ENCODE peak calls at places on chromosomes 3 and 15, in five cellular contexts. E is AG04450, I is left lung, C is aorta, B is transverse colon. M is an unnamed sample. For H3K27me3, the result is how much of the 10 kb centered on the place peaks cover.

GRCh38 chr3:25820816-25821486 is 31.1 kb downstream of the OXSM start:
- DNase-seq in E (no peak), I (no peak), C (no peak), B (no peak), M (no peak)

GRCh38 chr3:171320721-171321120 is 139.5 kb downstream of the TNIK start:
- DNase-seq in E (no peak), I (no peak), C (no peak), B (no peak), M (no peak)

GRCh38 chr3:197478746-197479668 is 76.8 kb downstream of the BDH1 start:
- DNase-seq in E (no peak), I (no peak), C (no peak), B (no peak), M (no peak)

GRCh38 chr3:196117809-196118208 is 35.9 kb upstream of the TFRC start:
- DNase-seq in E (no peak), I (no peak), C (no peak), B (no peak), M (no peak)

GRCh38 chr3:101898752-101899169 is 49.4 kb downstream of the NFKBIZ start:
- DNase-seq in E (no peak), I (no peak), C (no peak), B (no peak), M (no peak)

GRCh38 chr3:7682822-7683229 is 818.8 kb upstream of the LMCD1 start:
- DNase-seq in E (peak), I (peak), C (no peak), B (no peak), M (no peak)

GRCh38 chr15:27550635-27551034 is 548.5 kb downstream of the OCA2 start:
- DNase-seq in E (no peak), I (no peak), C (no peak), B (no peak), M (no peak)

GRCh38 chr3:129197341-129197740 is 13.6 kb upstream of the CNBP start:
- DNase-seq in E (no peak), I (no peak), C (no peak), B (no peak), M (no peak)

GRCh38 chr3:35322070-35322469 is 317.3 kb upstream of the ARPP21 start:
- DNase-seq in E (no peak), I (no peak), C (no peak), B (no peak), M (no peak)

GRCh38 chr15:41660235-41661077 is at the start of gene MGA:
- DNase-seq in E (peak), I (peak), C (peak), B (peak), M (peak)

GRCh38 chr15:38535451-38536200 is 29.0 kb downstream of the RASGRP1 start:
- DNase-seq in E (no peak), I (no peak), C (no peak), B (no peak), M (peak)

GRCh38 chr3:133896002-133896761 is 500 bp upstream of the RAB6B start:
- DNase-seq in E (no peak), I (no peak), C (no peak), B (no peak), M (no peak)

GRCh38 chr3:115062412-115062956 is 84.6 kb downstream of the ZBTB20 start:
- DNase-seq in E (no peak), I (no peak), C (no peak), B (no peak), M (no peak)

GRCh38 chr15:77419050-77419835 is 661 bp downstream of the PEAK1 start:
- DNase-seq in E (no peak), I (peak), C (peak), B (peak), M (peak)

GRCh38 chr15:71581406-71581930 is 228.9 kb upstream of the NR2E3 start:
- DNase-seq in E (no peak), I (no peak), C (no peak), B (no peak), M (no peak)

GRCh38 chr3:123774474-123774873 is 109.7 kb downstream of the MYLK start:
- DNase-seq in E (no peak), I (no peak), C (no peak), B (no peak), M (no peak)

GRCh38 chr15:41020829-41021228 is 67.6 kb downstream of the CHAC1 start:
- DNase-seq in E (no peak), I (no peak), C (no peak), B (no peak), M (no peak)

GRCh38 chr15:57705746-57706404 is 639 bp upstream of the POLR2M start:
- DNase-seq in E (no peak), I (no peak), C (no peak), B (no peak), M (no peak)

DNA sequence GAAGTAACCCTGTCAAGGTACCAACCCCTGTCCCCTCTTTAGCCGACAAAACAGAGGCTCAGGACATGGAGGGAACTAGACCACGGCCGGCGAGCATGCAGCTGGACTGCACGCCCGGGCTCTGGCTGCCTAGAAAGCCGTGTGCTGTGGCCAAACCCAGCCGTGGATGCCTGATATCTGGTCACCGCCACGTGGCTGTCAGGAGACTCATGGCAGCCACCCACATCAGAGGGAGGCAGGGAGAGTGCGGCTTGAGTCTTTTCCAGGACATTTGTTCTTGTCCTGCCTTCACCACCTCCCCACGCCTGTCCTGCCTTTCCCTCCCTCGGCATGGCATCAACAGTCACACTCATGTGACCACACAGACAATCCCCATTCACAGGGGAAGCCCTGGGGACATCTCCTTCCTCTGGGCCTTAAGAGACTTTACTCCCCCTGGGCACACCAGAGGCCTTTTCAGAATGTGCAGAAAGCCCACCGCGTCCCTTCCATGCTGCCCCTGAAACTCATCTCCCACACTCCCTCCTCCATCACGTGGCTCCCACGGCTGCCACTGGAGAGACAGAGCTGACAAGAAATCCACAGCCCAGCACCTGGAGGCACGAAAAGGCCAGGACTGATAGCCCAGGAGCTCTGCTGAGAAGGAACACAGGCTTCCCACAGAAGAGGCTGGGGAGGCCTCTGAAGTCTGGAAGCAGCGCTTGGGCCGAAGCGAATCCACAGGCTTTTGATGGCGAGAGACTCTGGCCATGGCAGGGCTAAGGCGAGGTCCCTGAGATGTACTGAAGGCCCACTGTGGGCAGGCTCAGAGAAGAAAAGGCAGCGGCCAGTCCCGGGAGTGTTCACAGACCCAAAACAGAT is 71.2 kb upstream of the IQSEC1 start:
- DNase-seq in E (no peak), I (no peak), C (peak), B (peak), M (no peak)
- H3K27me3 ChIP-seq in E (under half), I (under half), C (under half), B (under half), M (under half)

GRCh38 chr3:113428581-113428980 is 12.7 kb downstream of the CFAP44 start:
- DNase-seq in E (no peak), I (no peak), C (no peak), B (no peak), M (no peak)

GRCh38 chr3:113421082-113421481 is 20.2 kb downstream of the CFAP44 start:
- DNase-seq in E (no peak), I (no peak), C (no peak), B (no peak), M (no peak)

GRCh38 chr3:113423699-113424098 is 17.6 kb downstream of the CFAP44 start:
- DNase-seq in E (no peak), I (no peak), C (no peak), B (no peak), M (no peak)
- H3K27ac ChIP-seq in E (no peak), I (no peak), C (no peak), B (no peak), M (no peak)

DNA sequence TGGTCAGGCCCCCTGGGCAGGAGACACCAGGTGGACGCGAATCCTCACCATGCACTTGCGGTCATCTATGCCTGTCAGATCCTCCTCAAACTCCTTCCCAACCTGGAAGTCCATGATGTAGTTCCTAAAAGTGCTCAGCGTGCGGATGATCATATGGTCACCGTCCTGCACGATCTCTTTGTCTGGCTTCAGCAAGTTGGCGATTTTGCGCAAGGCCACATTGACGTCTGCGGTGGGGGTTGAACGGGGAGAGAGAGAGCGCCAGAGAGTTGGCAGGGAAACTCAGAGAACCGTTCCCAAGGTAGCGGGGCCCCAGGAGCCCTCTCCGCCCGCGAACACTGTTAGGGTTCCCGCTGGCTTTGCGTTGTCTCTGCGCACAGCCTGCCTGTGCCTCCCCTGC is 809 bp downstream of the RBP1 start:
- DNase-seq in E (no peak), I (no peak), C (peak), B (peak), M (no peak)
- H3K4me3 ChIP-seq in E (peak), I (peak), C (peak), B (peak), M (peak)

GRCh38 chr3:147380996-147381376 is 25.4 kb downstream of the ZIC4 start:
- DNase-seq in E (no peak), I (no peak), C (no peak), B (no peak), M (no peak)

GRCh38 chr3:147380271-147380995 is 25.9 kb downstream of the ZIC4 start:
- DNase-seq in E (no peak), I (no peak), C (no peak), B (no peak), M (no peak)

GRCh38 chr3:147377412-147378185 is 28.7 kb downstream of the ZIC4 start:
- DNase-seq in E (no peak), I (no peak), C (no peak), B (no peak), M (no peak)

GRCh38 chr3:147379651-147380050 is 26.7 kb downstream of the ZIC4 start:
- DNase-seq in E (no peak), I (no peak), C (no peak), B (no peak), M (no peak)

GRCh38 chr3:147378186-147378503 is 28.2 kb downstream of the ZIC4 start:
- DNase-seq in E (no peak), I (no peak), C (no peak), B (no peak), M (no peak)
- H3K27me3 ChIP-seq in E (half or more), I (half or more), C (under half), B (half or more), M (half or more)

GRCh38 chr15:67048281-67049279 is 16.8 kb upstream of the SMAD3 start:
- DNase-seq in E (peak), I (peak), C (peak), B (peak), M (no peak)
- H3K27ac ChIP-seq in E (peak), I (peak), C (peak), B (peak), M (no peak)

GRCh38 chr15:43103939-43104338 is 1.9 kb downstream of the UBR1 start:
- DNase-seq in E (no peak), I (no peak), C (no peak), B (no peak), M (no peak)

GRCh38 chr15:43105778-43106485 is at the start of gene UBR1:
- DNase-seq in E (peak), I (peak), C (peak), B (peak), M (peak)

GRCh38 chr15:43106486-43106829 is 620 bp upstream of the UBR1 start:
- DNase-seq in E (no peak), I (no peak), C (no peak), B (no peak), M (no peak)

GRCh38 chr15:43105077-43105769 is 615 bp downstream of the UBR1 start:
- DNase-seq in E (no peak), I (no peak), C (no peak), B (peak), M (no peak)

GRCh38 chr15:43104426-43104825 is 1.4 kb downstream of the UBR1 start:
- DNase-seq in E (no peak), I (no peak), C (no peak), B (no peak), M (no peak)
- H3K4me3 ChIP-seq in E (peak), I (peak), C (peak), B (no peak), M (peak)